ENCODE peak calls at places on chromosomes 12 and 14, in seven cellular contexts. S, O, A, C, D, L and K are unnamed samples.

GRCh38 chr14:73246387-73247150 is 9.3 kb downstream of the PAPLN start:
- DNase-seq in S (no peak), D (no peak), C (no peak), O (no peak), L (no peak), A (no peak), K (no peak)

GRCh38 chr14:74604157-74604556 is 7.9 kb downstream of the LTBP2 start:
- DNase-seq in S (no peak), L (no peak), C (no peak), O (no peak), D (no peak), A (no peak), K (no peak)

GRCh38 chr12:46944771-46945170 is 119.0 kb upstream of the SLC38A4 start:
- DNase-seq in C (no peak), D (no peak), L (no peak), O (no peak), S (no peak), A (no peak), K (no peak)

GRCh38 chr14:71538288-71538687 is 393.9 kb upstream of the RGS6 start:
- DNase-seq in L (no peak), D (no peak), A (no peak), C (no peak), S (no peak), O (no peak), K (no peak)

GRCh38 chr12:88753074-88753473 is 172.8 kb upstream of the KITLG start:
- DNase-seq in D (no peak), S (no peak), A (no peak), O (peak), L (no peak), C (no peak), K (no peak)

GRCh38 chr12:12837025-12837872 is 24.1 kb downstream of the DDX47 start:
- DNase-seq in C (peak), A (peak), D (peak), S (peak), L (peak), O (peak), K (peak)

GRCh38 chr12:117363953-117364486 is 2.6 kb upstream of the NOS1 start:
- DNase-seq in O (peak), A (no peak), C (no peak), L (no peak), S (no peak), D (no peak), K (no peak)

GRCh38 chr12:27626239-27626638 is 70.0 kb upstream of the REP15 start:
- DNase-seq in A (no peak), D (no peak), L (no peak), C (no peak), S (no peak), O (no peak), K (no peak)

GRCh38 chr12:47797432-47797831 is 22.3 kb downstream of the HDAC7 start:
- DNase-seq in C (no peak), D (no peak), S (no peak), O (no peak), L (no peak), A (no peak), K (no peak)

GRCh38 chr12:113650476-113650875 is 178.8 kb upstream of the LHX5 start:
- DNase-seq in S (no peak), O (no peak), C (no peak), D (no peak), L (no peak), A (no peak), K (no peak)

GRCh38 chr14:100108042-100108825 is 43.0 kb downstream of the EVL start:
- DNase-seq in S (peak), D (peak), O (peak), L (peak), A (peak), C (peak), K (peak)

GRCh38 chr14:100573009-100573756 is 14.0 kb downstream of the BEGAIN start:
- DNase-seq in L (no peak), S (no peak), C (no peak), A (no peak), D (no peak), O (no peak), K (no peak)

GRCh38 chr12:62683724-62684501 is 217.3 kb downstream of the MON2 start:
- DNase-seq in A (peak), S (peak), L (peak), O (no peak), C (peak), D (peak), K (no peak)

GRCh38 chr12:65171870-65172269 is 2.5 kb downstream of the LEMD3 start:
- DNase-seq in C (no peak), S (no peak), O (peak), L (no peak), D (peak), A (no peak), K (no peak)

GRCh38 chr14:72673179-72673578 is 220.7 kb downstream of the DPF3 start:
- DNase-seq in D (no peak), S (no peak), C (no peak), A (no peak), L (no peak), O (no peak), K (no peak)

GRCh38 chr14:65290830-65291229 is 121.7 kb upstream of the FUT8 start:
- DNase-seq in C (no peak), A (no peak), D (no peak), S (no peak), O (peak), L (no peak), K (no peak)

GRCh38 chr14:95309261-95310051 is 10.3 kb downstream of the CLMN start:
- DNase-seq in S (no peak), C (no peak), O (no peak), D (no peak), L (no peak), A (no peak), K (no peak)

GRCh38 chr14:89137514-89138163 is 279.4 kb downstream of the FOXN3 start:
- DNase-seq in A (peak), C (peak), S (peak), L (no peak), O (peak), D (no peak), K (no peak)

GRCh38 chr12:120262852-120263724 is 2.4 kb downstream of the PXN start:
- DNase-seq in A (no peak), D (no peak), C (no peak), L (peak), O (peak), S (no peak), K (no peak)

GRCh38 chr12:24133385-24133784 is 183.9 kb upstream of the SOX5 start:
- DNase-seq in A (no peak), O (no peak), L (no peak), C (no peak), D (no peak), S (no peak), K (no peak)

GRCh38 chr12:109892748-109893147 is 7.3 kb upstream of the TCHP start:
- DNase-seq in D (no peak), A (no peak), L (no peak), S (no peak), C (no peak), O (no peak), K (no peak)

GRCh38 chr12:30837595-30837994 is 82.8 kb upstream of the CAPRIN2 start:
- DNase-seq in L (no peak), D (no peak), S (no peak), C (no peak), O (no peak), A (no peak), K (no peak)

GRCh38 chr12:124286414-124286813 is 8.5 kb upstream of the RFLNA start:
- DNase-seq in C (no peak), L (no peak), A (no peak), O (peak), S (no peak), D (no peak), K (no peak)

GRCh38 chr12:50222275-50222783 is 55.2 kb upstream of the CERS5 start:
- DNase-seq in S (peak), L (peak), D (peak), C (peak), A (peak), O (peak), K (no peak)

GRCh38 chr12:2156333-2156732 is 103.5 kb downstream of the CACNA1C start:
- DNase-seq in O (no peak), C (no peak), D (no peak), L (no peak), A (no peak), S (no peak), K (no peak)

GRCh38 chr14:31059152-31059924 is 33.2 kb upstream of the STRN3 start:
- DNase-seq in A (peak), D (peak), L (peak), O (peak), S (peak), C (peak), K (peak)
- TF ChIP-seq CTCF in A (no peak), D (no peak), L (no peak), O (no peak), S (no peak), C (no peak), K (no peak)

GRCh38 chr12:71397433-71397954 is 42.1 kb upstream of the LGR5 start:
- DNase-seq in C (no peak), S (no peak), L (no peak), D (no peak), O (no peak), A (no peak), K (no peak)
- TF ChIP-seq CTCF in C (no peak), S (no peak), L (no peak), D (no peak), O (no peak), A (no peak), K (no peak)

GRCh38 chr12:56257491-56258067 is 605 bp downstream of the ANKRD52 start:
- DNase-seq in D (peak), O (peak), S (no peak), L (no peak), A (peak), C (no peak), K (no peak)
- TF ChIP-seq CTCF in D (no peak), O (no peak), S (no peak), L (no peak), A (no peak), C (no peak), K (no peak)

GRCh38 chr14:55436530-55436929 is 3.9 kb downstream of the TBPL2 start:
- DNase-seq in O (no peak), A (no peak), L (no peak), C (no peak), S (no peak), D (no peak), K (no peak)

GRCh38 chr14:55440385-55440784 is at the start of gene TBPL2:
- DNase-seq in O (no peak), C (no peak), A (no peak), D (peak), S (no peak), L (no peak), K (no peak)

GRCh38 chr14:55434805-55435174 is 5.6 kb downstream of the TBPL2 start:
- DNase-seq in C (no peak), O (no peak), A (no peak), L (no peak), D (peak), S (no peak), K (no peak)

GRCh38 chr14:55441286-55441685 is 870 bp upstream of the TBPL2 start:
- DNase-seq in L (no peak), O (no peak), S (no peak), A (no peak), D (no peak), C (no peak), K (no peak)

GRCh38 chr14:55438066-55438683 is 2.2 kb downstream of the TBPL2 start:
- DNase-seq in A (peak), C (peak), O (peak), D (peak), L (peak), S (no peak), K (no peak)
- TF ChIP-seq CTCF in A (peak), C (peak), O (peak), D (peak), L (peak), S (peak), K (no peak)

GRCh38 chr14:61031026-61031425 is 50.0 kb downstream of the SLC38A6 start:
- DNase-seq in D (no peak), A (no peak), S (no peak), O (no peak), C (no peak), L (no peak), K (no peak)
- TF ChIP-seq CTCF in D (no peak), A (no peak), S (no peak), O (no peak), C (no peak), L (no peak), K (no peak)

GRCh38 chr12:103887738-103888137 is 42.5 kb upstream of the HSP90B1 start:
- DNase-seq in C (no peak), D (no peak), S (no peak), O (no peak), L (no peak), A (no peak), K (no peak)

GRCh38 chr12:103881261-103881660 is 40.2 kb upstream of the NT5DC3 start:
- DNase-seq in O (no peak), S (no peak), D (no peak), L (no peak), C (no peak), A (no peak), K (no peak)

GRCh38 chr12:103886398-103886797 is 43.8 kb upstream of the HSP90B1 start:
- DNase-seq in D (no peak), S (no peak), L (no peak), O (no peak), A (no peak), C (no peak), K (no peak)

GRCh38 chr12:103882861-103883596 is 42.0 kb upstream of the NT5DC3 start:
- DNase-seq in S (no peak), A (no peak), D (no peak), L (no peak), C (no peak), O (peak), K (no peak)

GRCh38 chr12:103884316-103884715 is 43.3 kb upstream of the NT5DC3 start:
- DNase-seq in C (peak), L (no peak), D (peak), A (no peak), O (peak), S (no peak), K (no peak)
- TF ChIP-seq CTCF in C (peak), L (no peak), D (peak), A (no peak), O (peak), S (no peak), K (no peak)

DNA sequence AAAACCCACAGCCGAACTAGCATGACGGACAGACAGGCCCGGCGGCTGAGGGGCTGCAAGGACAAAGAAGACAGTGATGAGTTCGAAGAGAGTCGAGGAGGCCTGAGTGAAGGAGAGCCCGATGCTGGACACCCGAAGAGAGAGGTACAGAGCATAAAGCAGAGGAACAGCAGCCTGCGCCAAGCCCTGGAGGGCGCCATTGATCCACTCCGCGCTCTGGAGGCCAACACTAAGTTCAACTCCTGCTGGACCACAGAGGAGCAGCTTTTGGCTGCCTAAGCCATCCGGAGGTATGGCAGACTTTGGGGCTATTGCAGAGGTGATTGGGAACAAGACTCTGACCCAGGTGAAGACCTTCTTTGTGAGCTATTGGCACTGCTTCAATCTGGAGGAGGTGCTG is 7.8 kb upstream of the PLXNC1 start:
- DNase-seq in C (no peak), D (peak), O (peak), L (no peak), A (no peak), S (no peak), K (no peak)
- TF ChIP-seq CTCF in C (no peak), D (no peak), O (no peak), L (no peak), A (no peak), S (no peak), K (no peak)

GRCh38 chr12:26058308-26058707 is 66.5 kb downstream of the BHLHE41 start:
- DNase-seq in D (no peak), C (no peak), S (no peak), L (no peak), A (no peak), O (no peak), K (no peak)
- TF ChIP-seq CTCF in D (no peak), C (no peak), S (no peak), L (no peak), A (no peak), O (no peak), K (no peak)

GRCh38 chr12:105876426-105876927 is 262.3 kb downstream of the NUAK1 start:
- DNase-seq in S (no peak), L (no peak), A (no peak), C (no peak), D (no peak), O (no peak), K (no peak)
- TF ChIP-seq CTCF in S (no peak), L (no peak), A (no peak), C (no peak), D (no peak), O (no peak), K (no peak)